ENCODE peak calls at places on chromosomes 1 and 21, in seven cellular contexts. One of them, this sample, is unnamed.

GRCh38 chr1:85894651-85895050 is 186.4 kb upstream of the ZNHIT6 start:
- DNase-seq in IMR-90: peak
- DNase-seq in RWPE1: peak
- DNase-seq in epithelial cell of esophagus: peak
- DNase-seq in cardiac muscle cell: peak
- DNase-seq in omental fat pad: no peak
- DNase-seq in astrocyte: peak
- DNase-seq in this sample: peak

GRCh38 chr21:38925923-38926322 is 120.2 kb downstream of the ETS2 start:
- DNase-seq in cardiac muscle cell: peak
- DNase-seq in astrocyte: peak
- DNase-seq in IMR-90: peak
- DNase-seq in RWPE1: peak
- DNase-seq in epithelial cell of esophagus: peak
- DNase-seq in omental fat pad: no peak
- DNase-seq in this sample: peak

GRCh38 chr1:70840260-70840953 is 207.2 kb downstream of the PTGER3 start:
- DNase-seq in RWPE1: no peak
- DNase-seq in astrocyte: no peak
- DNase-seq in omental fat pad: no peak
- DNase-seq in IMR-90: no peak
- DNase-seq in epithelial cell of esophagus: no peak
- DNase-seq in cardiac muscle cell: no peak
- DNase-seq in this sample: no peak

GRCh38 chr21:45211661-45212060 is 76.0 kb downstream of the POFUT2 start:
- DNase-seq in cardiac muscle cell: no peak
- DNase-seq in omental fat pad: no peak
- DNase-seq in epithelial cell of esophagus: no peak
- DNase-seq in IMR-90: no peak
- DNase-seq in RWPE1: no peak
- DNase-seq in astrocyte: no peak
- DNase-seq in this sample: no peak

GRCh38 chr21:17513214-17514123 is 626 bp downstream of the CXADR start:
- DNase-seq in astrocyte: peak
- DNase-seq in cardiac muscle cell: peak
- DNase-seq in RWPE1: peak
- DNase-seq in epithelial cell of esophagus: peak
- DNase-seq in IMR-90: no peak
- DNase-seq in omental fat pad: no peak
- DNase-seq in this sample: peak

GRCh38 chr1:193275773-193276172 is 89.4 kb upstream of the B3GALT2 start:
- DNase-seq in RWPE1: no peak
- DNase-seq in cardiac muscle cell: no peak
- DNase-seq in omental fat pad: no peak
- DNase-seq in astrocyte: no peak
- DNase-seq in epithelial cell of esophagus: no peak
- DNase-seq in IMR-90: no peak
- DNase-seq in this sample: no peak

GRCh38 chr1:100400332-100400933 is 48.1 kb downstream of the CDC14A start:
- DNase-seq in astrocyte: no peak
- DNase-seq in cardiac muscle cell: peak
- DNase-seq in RWPE1: no peak
- DNase-seq in epithelial cell of esophagus: no peak
- DNase-seq in omental fat pad: no peak
- DNase-seq in IMR-90: no peak
- DNase-seq in this sample: peak

GRCh38 chr1:85372683-85373446 is 92.1 kb downstream of the DDAH1 start:
- DNase-seq in astrocyte: peak
- DNase-seq in epithelial cell of esophagus: peak
- DNase-seq in cardiac muscle cell: peak
- DNase-seq in RWPE1: peak
- DNase-seq in omental fat pad: no peak
- DNase-seq in IMR-90: peak
- DNase-seq in this sample: peak

GRCh38 chr1:203299180-203299579 is 6.1 kb upstream of the BTG2 start:
- DNase-seq in cardiac muscle cell: no peak
- DNase-seq in RWPE1: no peak
- DNase-seq in omental fat pad: no peak
- DNase-seq in astrocyte: no peak
- DNase-seq in epithelial cell of esophagus: no peak
- DNase-seq in IMR-90: no peak
- DNase-seq in this sample: no peak

GRCh38 chr1:73100216-73100615 is 817.9 kb upstream of the NEGR1 start:
- DNase-seq in IMR-90: no peak
- DNase-seq in omental fat pad: no peak
- DNase-seq in RWPE1: peak
- DNase-seq in epithelial cell of esophagus: no peak
- DNase-seq in cardiac muscle cell: no peak
- DNase-seq in astrocyte: no peak
- DNase-seq in this sample: no peak
- TF ChIP-seq CTCF in IMR-90: no peak
- TF ChIP-seq CTCF in omental fat pad: no peak
- TF ChIP-seq CTCF in RWPE1: no peak
- TF ChIP-seq CTCF in epithelial cell of esophagus: no peak
- TF ChIP-seq CTCF in cardiac muscle cell: no peak
- TF ChIP-seq CTCF in astrocyte: no peak
- TF ChIP-seq CTCF in this sample: no peak

DNA sequence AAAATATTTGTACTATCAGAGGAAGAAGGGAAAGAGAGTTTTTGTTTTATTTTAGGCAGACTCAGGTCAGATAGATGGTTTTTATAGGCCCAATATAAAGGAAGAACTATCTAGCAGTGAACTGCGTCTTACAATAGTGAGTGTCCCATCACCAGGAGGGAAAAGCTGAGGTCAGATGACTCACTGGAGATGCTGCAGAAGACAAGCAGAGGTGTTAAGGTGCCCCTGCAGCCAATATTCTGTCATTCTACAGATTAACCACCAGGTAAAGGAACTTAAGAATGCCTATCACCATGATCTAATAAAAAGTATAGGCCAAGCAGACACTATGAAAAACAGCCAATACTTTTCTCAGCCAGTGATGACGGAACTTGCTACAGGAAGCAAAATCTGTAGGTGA is 29.6 kb downstream of the IVNS1ABP start:
- DNase-seq in cardiac muscle cell: no peak
- DNase-seq in astrocyte: no peak
- DNase-seq in IMR-90: no peak
- DNase-seq in omental fat pad: no peak
- DNase-seq in RWPE1: no peak
- DNase-seq in epithelial cell of esophagus: no peak
- DNase-seq in this sample: no peak
- TF ChIP-seq CTCF in cardiac muscle cell: no peak
- TF ChIP-seq CTCF in astrocyte: no peak
- TF ChIP-seq CTCF in IMR-90: no peak
- TF ChIP-seq CTCF in omental fat pad: no peak
- TF ChIP-seq CTCF in RWPE1: no peak
- TF ChIP-seq CTCF in epithelial cell of esophagus: no peak
- TF ChIP-seq CTCF in this sample: no peak

DNA sequence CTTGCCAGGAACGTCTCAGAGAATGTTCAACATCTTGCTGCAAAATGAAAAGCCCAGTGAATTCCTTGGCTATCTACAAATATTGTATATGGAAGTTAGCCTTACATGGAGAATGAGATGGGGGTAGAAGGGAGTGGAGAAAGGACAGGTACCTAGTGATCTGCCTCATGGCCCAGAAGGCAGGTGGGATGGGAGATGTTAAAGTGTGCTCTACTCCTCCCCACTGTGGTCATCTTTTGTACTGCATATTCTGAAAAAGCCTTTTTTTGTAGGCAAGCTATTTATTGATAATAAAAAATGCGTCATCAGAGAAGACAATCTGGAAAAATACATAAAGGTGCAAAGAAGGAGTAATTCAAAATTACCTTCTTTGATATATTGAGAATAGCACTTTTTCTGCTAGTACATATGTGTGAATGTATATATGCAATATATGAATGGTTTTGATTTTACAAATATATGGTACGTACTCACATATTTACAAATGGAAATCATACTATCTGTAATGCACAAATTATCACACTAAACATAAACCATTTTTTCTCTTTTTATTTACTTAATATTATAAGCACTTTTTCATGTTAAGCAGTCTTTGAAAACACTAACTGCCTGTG is 19.1 kb upstream of the SLC5A9 start:
- DNase-seq in omental fat pad: no peak
- DNase-seq in astrocyte: no peak
- DNase-seq in IMR-90: peak
- DNase-seq in epithelial cell of esophagus: peak
- DNase-seq in RWPE1: peak
- DNase-seq in cardiac muscle cell: peak
- DNase-seq in this sample: peak
- TF ChIP-seq CTCF in omental fat pad: no peak
- TF ChIP-seq CTCF in astrocyte: peak
- TF ChIP-seq CTCF in IMR-90: peak
- TF ChIP-seq CTCF in epithelial cell of esophagus: peak
- TF ChIP-seq CTCF in RWPE1: peak
- TF ChIP-seq CTCF in cardiac muscle cell: peak
- TF ChIP-seq CTCF in this sample: peak

DNA sequence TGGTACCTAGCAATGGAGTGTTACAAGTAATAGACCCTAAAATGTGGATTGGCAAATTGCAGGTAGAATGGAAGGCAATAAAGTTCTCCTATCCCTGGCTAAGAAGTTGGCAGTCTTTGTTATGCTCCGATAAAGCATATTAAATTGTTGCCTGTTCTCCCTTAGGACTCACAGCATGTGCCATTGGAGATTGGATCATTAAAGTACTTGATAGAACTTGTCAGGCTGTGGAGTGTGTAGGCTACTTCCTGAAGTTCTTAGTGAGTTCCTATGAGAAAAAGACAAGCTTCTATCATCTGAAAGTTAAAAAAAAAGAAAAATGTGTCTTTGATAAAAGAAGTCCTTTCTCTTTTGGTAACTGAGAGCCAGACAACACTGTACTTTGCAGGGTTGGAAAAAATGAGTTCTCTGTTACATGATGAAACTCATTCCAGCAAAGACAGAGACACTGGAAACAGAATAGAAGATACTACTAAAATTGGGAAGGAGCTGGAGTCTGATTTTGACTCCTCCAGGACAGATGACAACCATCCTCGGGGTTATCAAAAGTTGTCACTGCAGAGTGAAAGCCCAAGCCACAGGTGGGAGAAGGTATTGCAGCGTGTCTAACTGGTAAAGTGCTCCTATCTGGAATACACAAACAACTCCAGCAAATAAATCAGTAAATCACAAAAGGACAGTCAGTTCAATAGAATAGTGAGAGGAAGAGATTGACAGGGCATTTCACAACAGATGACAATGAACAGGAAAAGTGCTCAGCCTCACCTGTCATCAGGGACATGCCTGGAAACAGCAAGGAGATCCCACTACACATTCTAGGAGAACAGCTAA is 87.5 kb upstream of the WDR26 start:
- DNase-seq in cardiac muscle cell: no peak
- DNase-seq in RWPE1: no peak
- DNase-seq in epithelial cell of esophagus: peak
- DNase-seq in IMR-90: no peak
- DNase-seq in omental fat pad: no peak
- DNase-seq in astrocyte: no peak
- DNase-seq in this sample: no peak
- TF ChIP-seq CTCF in cardiac muscle cell: peak
- TF ChIP-seq CTCF in RWPE1: no peak
- TF ChIP-seq CTCF in epithelial cell of esophagus: peak
- TF ChIP-seq CTCF in IMR-90: no peak
- TF ChIP-seq CTCF in omental fat pad: no peak
- TF ChIP-seq CTCF in astrocyte: no peak
- TF ChIP-seq CTCF in this sample: peak

DNA sequence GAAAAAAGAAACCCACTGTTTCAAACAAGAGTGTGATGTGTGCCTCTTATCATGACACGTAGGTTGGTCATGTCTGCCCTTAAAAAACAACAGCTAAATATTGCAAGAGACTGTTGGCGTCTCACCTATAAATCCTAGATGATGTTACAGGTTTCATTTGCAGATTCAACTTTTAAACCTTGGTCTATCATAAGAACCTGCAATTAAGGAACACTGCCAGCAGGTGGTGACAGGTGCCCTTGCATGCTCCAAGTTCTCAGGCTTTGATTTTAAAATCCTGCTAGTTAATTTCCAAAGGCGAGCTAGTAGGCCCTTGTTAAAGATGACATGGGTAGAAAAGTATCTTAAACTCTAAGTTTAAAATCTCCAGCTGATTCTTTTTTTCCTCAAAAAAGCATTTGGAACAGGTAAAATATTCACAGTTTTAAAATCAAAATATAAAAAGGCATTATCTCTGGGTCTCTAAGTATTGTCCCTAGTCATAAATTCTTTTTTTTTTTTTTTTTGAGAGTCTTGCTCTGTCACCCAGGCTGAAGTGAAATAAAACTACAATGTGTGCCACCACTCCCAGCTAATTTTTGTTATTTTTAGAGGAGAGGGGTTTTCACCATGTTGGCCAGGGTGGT is 39.1 kb downstream of the CLSTN1 start:
- DNase-seq in omental fat pad: no peak
- DNase-seq in epithelial cell of esophagus: peak
- DNase-seq in RWPE1: peak
- DNase-seq in IMR-90: peak
- DNase-seq in astrocyte: peak
- DNase-seq in cardiac muscle cell: peak
- DNase-seq in this sample: peak
- TF ChIP-seq CTCF in omental fat pad: no peak
- TF ChIP-seq CTCF in epithelial cell of esophagus: peak
- TF ChIP-seq CTCF in RWPE1: peak
- TF ChIP-seq CTCF in IMR-90: peak
- TF ChIP-seq CTCF in astrocyte: peak
- TF ChIP-seq CTCF in cardiac muscle cell: peak
- TF ChIP-seq CTCF in this sample: peak

GRCh38 chr1:113178522-113178921 is 105.5 kb downstream of the LRIG2 start:
- DNase-seq in cardiac muscle cell: peak
- DNase-seq in RWPE1: no peak
- DNase-seq in omental fat pad: no peak
- DNase-seq in IMR-90: no peak
- DNase-seq in astrocyte: peak
- DNase-seq in epithelial cell of esophagus: no peak
- DNase-seq in this sample: peak
- TF ChIP-seq CTCF in cardiac muscle cell: peak
- TF ChIP-seq CTCF in RWPE1: no peak
- TF ChIP-seq CTCF in omental fat pad: no peak
- TF ChIP-seq CTCF in IMR-90: no peak
- TF ChIP-seq CTCF in astrocyte: peak
- TF ChIP-seq CTCF in epithelial cell of esophagus: peak
- TF ChIP-seq CTCF in this sample: peak